ENCODE peak calls at places on chromosome 4, in four cellular contexts. O is hepatocyte, Z is mucosa of descending colon, U is fibroblast of lung. T is an unnamed sample.

GRCh38 chr4:74117024-74117534 is 18.1 kb upstream of the CXCL2 start:
- DNase-seq in U (peak; percentile 97), O (peak; percentile 89), Z (no peak), T (peak; percentile 54)

GRCh38 chr4:159048166-159048886 is 54.6 kb upstream of the RAPGEF2 start:
- DNase-seq in U (peak; percentile 94), Z (peak; percentile 73), O (peak; percentile 69), T (peak; percentile 19)

GRCh38 chr4:6475492-6476020 is 3.1 kb upstream of the PPP2R2C start:
- DNase-seq in Z (no peak), U (no peak), O (no peak), T (no peak)

GRCh38 chr4:5112333-5112732 is 61.1 kb downstream of the STK32B start:
- DNase-seq in U (no peak), Z (no peak), O (no peak), T (no peak)

GRCh38 chr4:77104405-77105292 is 28.9 kb upstream of the CCNI start:
- DNase-seq in O (peak; percentile 67), U (peak; percentile 68), Z (peak; percentile 65), T (peak; percentile 26)

GRCh38 chr4:78720994-78721677 is 55.0 kb upstream of the BMP2K start:
- DNase-seq in Z (no peak), O (no peak), U (no peak), T (peak; percentile 15)

GRCh38 chr4:108072300-108072699 is 82.6 kb downstream of the HADH start:
- DNase-seq in O (peak; percentile 35), Z (no peak), U (no peak), T (no peak)

GRCh38 chr4:123477804-123478209 is 81.2 kb downstream of the SPRY1 start:
- DNase-seq in Z (no peak), O (no peak), U (peak; percentile 66), T (no peak)

GRCh38 chr4:125735107-125735506 is 420.4 kb downstream of the FAT4 start:
- DNase-seq in Z (no peak), U (peak; percentile 96), O (peak; percentile 61), T (no peak)

GRCh38 chr4:73704314-73705055 is 35.9 kb upstream of the CXCL8 start:
- DNase-seq in Z (no peak), O (peak; percentile 85), U (peak; percentile 100), T (peak; percentile 76)

GRCh38 chr4:174592985-174593335 is 70.7 kb upstream of the HPGD start:
- DNase-seq in Z (no peak), U (peak; percentile 57), O (peak; percentile 7), T (no peak)

GRCh38 chr4:15427126-15427525 is 707 bp upstream of the C1QTNF7 start:
- DNase-seq in O (no peak), U (peak; percentile 19), Z (no peak), T (no peak)

GRCh38 chr4:127521463-127521862 is 111.3 kb upstream of the INTU start:
- DNase-seq in U (no peak), Z (no peak), O (no peak), T (no peak)

GRCh38 chr4:8285143-8285975 is 15.8 kb downstream of the HTRA3 start:
- DNase-seq in O (no peak), U (no peak), Z (peak; percentile 1), T (no peak)

GRCh38 chr4:8285976-8286718 is 16.6 kb downstream of the HTRA3 start:
- DNase-seq in U (no peak), Z (peak; percentile 4), O (no peak), T (no peak)

GRCh38 chr4:8286719-8287355 is 17.3 kb downstream of the HTRA3 start:
- DNase-seq in U (no peak), Z (no peak), O (no peak), T (no peak)

GRCh38 chr4:8289151-8289750 is 19.7 kb downstream of the HTRA3 start:
- DNase-seq in U (no peak), Z (peak; percentile 13), O (no peak), T (no peak)

GRCh38 chr4:8287606-8288280 is 18.2 kb downstream of the HTRA3 start:
- DNase-seq in U (no peak), O (no peak), Z (peak; percentile 7), T (no peak)
- H3K4me1 ChIP-seq in U (no peaks in the 10 kb centered on the region), O (no peaks in the 10 kb centered on the region), Z (no peaks in the 10 kb centered on the region), T (no peaks in the 10 kb centered on the region)

DNA sequence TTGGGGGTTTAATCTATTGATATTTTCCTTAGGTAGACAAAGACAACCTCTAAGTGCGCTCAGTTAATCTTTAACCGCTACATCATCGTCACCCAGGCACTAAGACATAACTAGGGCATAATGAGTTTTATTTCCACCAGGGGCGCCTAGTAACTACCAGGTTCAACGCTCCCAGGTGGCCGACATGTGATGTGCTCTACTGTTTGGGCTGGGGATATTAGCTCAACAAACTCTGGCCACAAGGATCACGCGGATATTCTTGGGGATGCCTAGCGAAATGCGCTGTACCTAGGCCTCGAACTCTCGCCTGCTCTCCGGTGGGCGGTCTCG is 915 bp upstream of the RAB33B start:
- DNase-seq in Z (no peak), U (peak; percentile 75), O (peak; percentile 86), T (no peak)
- TF ChIP-seq CTCF in Z (peak; percentile 11), U (peak; percentile 25), O (peak; percentile 38), T (peak; percentile 24)

GRCh38 chr4:173169178-173169427 is 492 bp downstream of the GALNT7 start:
- DNase-seq in O (no peak), Z (no peak), U (no peak), T (no peak)
- H3K4me1 ChIP-seq in O (peaks cover 12% of the 10 kb centered on the region), Z (peaks cover 10% of the 10 kb centered on the region), U (peaks cover 5% of the 10 kb centered on the region), T (peaks cover 6% of the 10 kb centered on the region)

GRCh38 chr4:165324203-165324917 is 3.1 kb upstream of the MSMO1 start:
- DNase-seq in O (peak; percentile 41), U (no peak), Z (no peak), T (no peak)
- TF ChIP-seq CTCF in O (no peak), U (no peak), Z (no peak), T (no peak)

DNA sequence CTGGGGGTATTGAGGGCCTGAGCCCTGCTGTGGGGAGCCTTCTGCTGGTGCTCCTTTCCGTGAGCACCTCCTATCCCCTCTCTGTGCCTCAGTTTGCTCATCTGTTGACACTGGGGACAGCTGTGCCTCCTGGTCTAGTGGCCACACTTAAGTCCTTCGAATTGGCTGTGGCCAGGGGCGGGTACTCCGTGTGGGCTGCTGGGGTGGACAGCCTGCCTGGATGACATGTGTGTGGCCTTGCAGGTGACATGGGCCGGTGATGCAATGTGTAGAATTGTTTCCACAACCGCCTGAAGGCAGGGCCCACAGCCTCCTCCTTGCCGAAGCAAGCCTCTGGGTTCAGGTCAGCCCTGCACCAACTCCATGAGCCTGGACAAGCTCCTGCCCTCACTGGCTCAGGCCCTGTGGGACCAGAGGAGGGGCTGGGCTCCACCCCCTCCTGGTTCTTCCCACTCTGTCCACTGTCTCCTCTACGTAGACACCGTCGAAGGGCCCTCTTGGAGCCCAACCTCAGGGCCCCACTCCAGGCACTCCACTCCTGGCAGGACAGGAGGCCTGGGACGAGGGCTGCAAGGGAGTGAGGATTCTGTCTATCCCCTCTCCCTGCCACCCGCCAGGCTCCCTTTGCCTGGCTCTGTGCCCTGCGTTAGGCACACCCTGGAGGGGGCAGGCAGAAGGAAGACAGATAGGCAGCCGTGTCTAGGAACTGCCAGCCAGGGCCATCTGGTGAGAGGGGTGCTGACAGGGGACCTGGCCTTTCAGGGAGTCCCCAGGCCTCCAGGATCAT is 1.2 kb downstream of the SH3BP2 start:
- DNase-seq in O (peak; percentile 58), U (no peak), Z (peak; percentile 77), T (peak; percentile 24)
- H3K4me1 ChIP-seq in O (peaks cover 40% of the 10 kb centered on the region), U (peaks cover 22% of the 10 kb centered on the region), Z (peaks cover 54% of the 10 kb centered on the region), T (peaks cover 21% of the 10 kb centered on the region)

DNA sequence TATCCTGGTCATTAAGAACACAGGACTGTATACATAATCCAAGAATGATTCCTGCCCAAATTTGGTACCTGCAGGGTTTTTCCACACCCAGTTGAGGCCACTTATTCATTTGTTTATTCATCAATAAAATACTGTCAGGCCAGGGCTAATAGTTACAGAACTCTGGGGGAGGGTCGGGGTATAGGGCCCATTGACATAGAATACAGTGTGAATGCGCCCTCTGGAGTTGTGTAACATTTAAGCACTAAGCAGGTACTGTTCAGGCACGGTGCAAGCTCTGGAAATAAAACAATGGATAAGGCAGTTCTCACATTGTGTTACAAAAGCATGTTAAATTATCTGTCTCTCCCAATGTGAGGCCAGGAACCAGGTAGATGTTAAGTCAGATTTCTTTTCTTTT is 30.8 kb upstream of the LRBA start:
- DNase-seq in Z (no peak), O (peak; percentile 8), U (no peak), T (no peak)
- TF ChIP-seq CTCF in Z (no peak), O (peak; percentile 16), U (no peak), T (no peak)

GRCh38 chr4:24328300-24328699 is 256.1 kb downstream of the DHX15 start:
- DNase-seq in O (no peak), Z (no peak), U (no peak), T (no peak)

GRCh38 chr4:24328711-24329110 is 255.6 kb downstream of the DHX15 start:
- DNase-seq in Z (no peak), O (no peak), U (peak; percentile 34), T (no peak)

DNA sequence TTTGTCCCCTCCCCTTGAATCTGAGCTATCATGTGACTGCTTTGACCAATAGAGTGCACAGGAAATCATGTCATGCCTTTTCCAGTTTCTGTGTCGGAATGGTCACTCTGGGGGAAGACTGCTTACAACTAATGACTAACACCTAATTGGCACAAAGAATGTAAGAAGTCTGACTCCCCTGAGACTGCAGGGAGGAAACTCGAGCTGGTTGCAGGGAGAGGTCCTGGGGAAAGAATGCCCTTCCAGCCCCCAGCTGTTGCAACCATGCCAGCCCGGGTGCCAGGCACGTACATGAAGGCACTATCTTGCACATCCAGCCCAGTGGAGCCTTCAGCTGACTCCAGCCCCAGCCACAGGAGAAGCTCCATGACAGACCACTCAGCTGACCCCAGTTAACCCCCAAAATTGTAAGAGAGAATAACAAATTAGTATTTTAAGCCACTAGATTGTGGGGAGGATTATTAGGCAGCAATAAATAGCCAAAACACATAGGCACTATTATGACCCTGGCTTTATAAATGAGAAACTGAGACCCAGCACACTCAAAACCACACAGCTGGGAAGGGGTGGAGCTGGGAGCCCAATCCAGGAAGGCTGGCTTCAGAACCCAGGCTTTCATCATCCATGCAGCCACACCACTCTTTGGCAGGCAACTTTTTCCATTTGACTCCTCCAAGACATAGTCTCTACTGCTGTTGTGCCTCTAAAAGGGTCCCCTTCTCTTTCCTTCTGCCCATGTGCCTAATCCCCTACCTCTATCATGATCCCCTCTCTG is 254.0 kb downstream of the DHX15 start:
- DNase-seq in O (no peak), U (peak; percentile 58), Z (no peak), T (no peak)
- H3K4me1 ChIP-seq in O (no peaks in the 10 kb centered on the region), U (no peaks in the 10 kb centered on the region), Z (no peaks in the 10 kb centered on the region), T (no peaks in the 10 kb centered on the region)

GRCh38 chr4:80592950-80593349 is 257.4 kb downstream of the CFAP299 start:
- DNase-seq in U (no peak), O (no peak), Z (no peak), T (no peak)
- TF ChIP-seq CTCF in U (no peak), O (peak; percentile 11), Z (no peak), T (no peak)